ENCODE peak calls at places on chromosomes 16 and 17, in nine cellular contexts. E, J, Z, D, U, X, W, F and P are unnamed samples.
A peak's percentile ranks its signal among the peaks of the same experiment; 100 is the strongest.

GRCh38 chr17:2023692-2024571 is 1.2 kb downstream of the RTN4RL1 start:
- DNase-seq in E (peak; percentile 84), J (peak; percentile 69), Z (peak; percentile 79), D (no peak), U (peak; percentile 43), X (peak; percentile 41), W (peak; percentile 93), F (no peak), P (no peak)

GRCh38 chr17:65078441-65079160 is 22.1 kb upstream of the GNA13 start:
- DNase-seq in E (no peak), J (no peak), Z (no peak), D (no peak), U (no peak), X (peak; percentile 78), W (no peak), F (no peak), P (no peak)

GRCh38 chr16:79850348-79850747 is 249.8 kb upstream of the MAF start:
- DNase-seq in E (no peak), J (no peak), Z (no peak), D (no peak), U (peak; percentile 14), X (no peak), W (no peak), F (no peak), P (no peak)

GRCh38 chr17:77465358-77466041 is 324.7 kb downstream of the SEC14L1 start:
- DNase-seq in E (peak; percentile 82), J (no peak), Z (peak; percentile 84), D (peak; percentile 85), U (peak; percentile 80), X (peak; percentile 77), W (no peak), F (peak; percentile 61), P (peak; percentile 82)

GRCh38 chr17:7549401-7550055 is 670 bp downstream of the TNFSF12 start:
- DNase-seq in E (peak; percentile 80), J (no peak), Z (peak; percentile 75), D (no peak), U (peak; percentile 62), X (no peak), W (no peak), F (peak; percentile 26), P (peak; percentile 15)

GRCh38 chr16:5736209-5736608 is 638.6 kb upstream of the EEF2KMT start:
- DNase-seq in E (no peak), J (no peak), Z (no peak), D (no peak), U (no peak), X (no peak), W (no peak), F (no peak), P (no peak)

GRCh38 chr17:43674394-43674793 is 12.7 kb upstream of the MEOX1 start:
- DNase-seq in E (no peak), J (no peak), Z (no peak), D (no peak), U (no peak), X (no peak), W (no peak), F (no peak), P (no peak)

GRCh38 chr17:63435681-63436522 is 10.2 kb downstream of the CYB561 start:
- DNase-seq in E (peak; percentile 77), J (no peak), Z (no peak), D (no peak), U (peak; percentile 42), X (no peak), W (no peak), F (no peak), P (no peak)

GRCh38 chr17:30378191-30378796 is 433 bp upstream of the CPD start:
- DNase-seq in E (peak; percentile 68), J (no peak), Z (peak; percentile 65), D (peak; percentile 33), U (peak; percentile 38), X (peak; percentile 11), W (no peak), F (peak; percentile 30), P (no peak)

GRCh38 chr17:8300629-8301242 is 5.5 kb upstream of the SLC25A35 start:
- DNase-seq in E (no peak), J (no peak), Z (peak; percentile 72), D (peak; percentile 74), U (peak; percentile 60), X (peak; percentile 64), W (peak; percentile 51), F (peak; percentile 39), P (peak; percentile 43)

GRCh38 chr17:81064746-81065475 is 30.0 kb downstream of the BAIAP2 start:
- DNase-seq in E (no peak), J (no peak), Z (no peak), D (no peak), U (no peak), X (peak; percentile 52), W (no peak), F (no peak), P (no peak)

GRCh38 chr17:45788057-45788456 is 3.9 kb downstream of the CRHR1 start:
- DNase-seq in E (no peak), J (no peak), Z (no peak), D (no peak), U (no peak), X (no peak), W (no peak), F (no peak), P (no peak)

GRCh38 chr17:29560306-29560705 is 6.5 kb downstream of the ABHD15 start:
- DNase-seq in E (no peak), J (no peak), Z (no peak), D (peak; percentile 11), U (no peak), X (no peak), W (no peak), F (no peak), P (no peak)

GRCh38 chr17:44653384-44653783 is 2.9 kb upstream of the MEIOC start:
- DNase-seq in E (no peak), J (no peak), Z (no peak), D (no peak), U (no peak), X (no peak), W (no peak), F (no peak), P (no peak)

GRCh38 chr16:9040766-9041430 is 50.5 kb upstream of the HAPSTR1 start:
- DNase-seq in E (no peak), J (no peak), Z (no peak), D (no peak), U (no peak), X (no peak), W (no peak), F (no peak), P (no peak)

GRCh38 chr16:13631916-13632315 is 288.0 kb upstream of the ERCC4 start:
- DNase-seq in E (no peak), J (no peak), Z (no peak), D (no peak), U (no peak), X (no peak), W (no peak), F (no peak), P (no peak)

DNA sequence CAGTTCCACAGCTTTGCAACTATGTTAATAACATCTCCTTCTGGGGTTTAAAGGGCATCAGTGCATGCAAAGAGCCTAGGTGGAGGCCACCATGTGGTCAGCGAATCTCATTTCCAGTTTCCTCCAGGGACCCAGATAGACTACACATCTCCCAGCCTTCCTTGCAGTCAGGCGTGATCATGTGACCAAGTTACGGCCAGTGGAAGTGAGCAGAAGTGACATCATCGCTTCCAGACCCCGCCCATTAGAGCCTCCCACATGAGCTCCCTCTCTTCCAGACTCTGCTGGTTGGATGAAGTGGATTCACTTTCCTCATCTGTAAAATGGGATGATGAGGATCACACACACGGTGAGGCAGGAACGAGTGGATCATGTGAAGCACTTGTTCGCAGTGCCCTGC is 27.4 kb upstream of the KDM8 start:
- DNase-seq in E (no peak), J (no peak), Z (no peak), D (no peak), U (no peak), X (no peak), W (no peak), F (no peak), P (no peak)
- H3K4me1 ChIP-seq in E (no peaks in the 10 kb centered on the region), J (no peaks in the 10 kb centered on the region), Z (peaks cover 4% of the 10 kb centered on the region), D (peaks cover 9% of the 10 kb centered on the region), U (no peaks in the 10 kb centered on the region), X (peaks cover 11% of the 10 kb centered on the region), W (no peaks in the 10 kb centered on the region), F (no peaks in the 10 kb centered on the region), P (peaks cover 37% of the 10 kb centered on the region)

GRCh38 chr16:67719778-67720144 is 645 bp upstream of the GFOD2 start:
- DNase-seq in E (peak; percentile 52), J (no peak), Z (no peak), D (peak; percentile 29), U (peak; percentile 17), X (peak; percentile 63), W (peak; percentile 27), F (no peak), P (no peak)
- H3K4me1 ChIP-seq in E (peaks cover 13% of the 10 kb centered on the region), J (peaks cover 9% of the 10 kb centered on the region), Z (peaks cover 20% of the 10 kb centered on the region), D (peaks cover 15% of the 10 kb centered on the region), U (peaks cover 5% of the 10 kb centered on the region), X (peaks cover 8% of the 10 kb centered on the region), W (peaks cover 7% of the 10 kb centered on the region), F (peaks cover 34% of the 10 kb centered on the region), P (peaks cover 21% of the 10 kb centered on the region)

DNA sequence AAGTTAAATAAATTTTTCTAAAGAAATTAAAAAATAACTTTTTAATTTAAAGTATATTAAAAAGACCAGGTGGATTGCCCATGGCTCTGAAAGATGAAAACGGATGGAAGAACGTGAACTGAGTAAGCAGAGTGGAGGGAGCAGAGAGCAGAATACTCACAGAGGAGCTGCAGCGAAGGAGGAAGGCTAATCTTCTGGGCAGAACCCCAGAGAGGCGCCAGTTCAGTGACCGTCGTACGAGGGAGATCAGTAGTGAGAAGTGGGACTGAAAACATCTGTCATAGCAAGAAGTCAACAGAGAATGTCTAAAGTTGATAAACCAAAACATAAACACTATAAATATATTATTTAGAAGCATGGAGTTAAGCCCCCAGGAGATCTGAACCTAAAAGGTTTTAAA is 34.9 kb downstream of the UBE2G1 start:
- DNase-seq in E (no peak), J (no peak), Z (no peak), D (no peak), U (no peak), X (no peak), W (no peak), F (no peak), P (no peak)
- H3K4me1 ChIP-seq in E (peaks cover 12% of the 10 kb centered on the region), J (peaks cover 9% of the 10 kb centered on the region), Z (peaks cover 34% of the 10 kb centered on the region), D (no peaks in the 10 kb centered on the region), U (peaks cover 11% of the 10 kb centered on the region), X (peaks cover 13% of the 10 kb centered on the region), W (peaks cover 13% of the 10 kb centered on the region), F (peaks cover 59% of the 10 kb centered on the region), P (peaks cover 20% of the 10 kb centered on the region)

GRCh38 chr16:11361751-11362742 is 16.8 kb downstream of the RMI2 start:
- DNase-seq in E (peak; percentile 51), J (no peak), Z (no peak), D (peak; percentile 83), U (no peak), X (no peak), W (no peak), F (no peak), P (peak; percentile 27)

GRCh38 chr16:11360581-11360980 is 15.3 kb downstream of the RMI2 start:
- DNase-seq in E (peak; percentile 36), J (no peak), Z (no peak), D (no peak), U (no peak), X (no peak), W (no peak), F (no peak), P (no peak)

GRCh38 chr16:11358531-11358930 is 13.3 kb downstream of the RMI2 start:
- DNase-seq in E (peak; percentile 48), J (no peak), Z (no peak), D (no peak), U (no peak), X (no peak), W (no peak), F (no peak), P (no peak)

GRCh38 chr16:11359370-11359769 is 14.1 kb downstream of the RMI2 start:
- DNase-seq in E (peak; percentile 67), J (no peak), Z (no peak), D (no peak), U (no peak), X (peak; percentile 90), W (no peak), F (no peak), P (no peak)

GRCh38 chr16:11361043-11361442 is 15.8 kb downstream of the RMI2 start:
- DNase-seq in E (no peak), J (no peak), Z (no peak), D (no peak), U (no peak), X (no peak), W (no peak), F (no peak), P (no peak)
- H3K4me1 ChIP-seq in E (peaks cover 31% of the 10 kb centered on the region), J (peaks cover 12% of the 10 kb centered on the region), Z (peaks cover 63% of the 10 kb centered on the region), D (peaks cover 45% of the 10 kb centered on the region), U (no peaks in the 10 kb centered on the region), X (peaks cover 45% of the 10 kb centered on the region), W (peaks cover 34% of the 10 kb centered on the region), F (peaks cover 67% of the 10 kb centered on the region), P (peaks cover 31% of the 10 kb centered on the region)